ENCODE peak calls at places on chromosomes 2 and 18, in four cellular contexts. R, Z, B and W are unnamed samples.

GRCh38 chr2:100919316-100919715 is 82.8 kb upstream of the RPL31 start:
- DNase-seq in R (no peak), B (no peak), Z (peak), W (no peak)

GRCh38 chr2:84781942-84782716 is 98.8 kb downstream of the TRABD2A start:
- DNase-seq in Z (no peak), R (no peak), B (no peak), W (no peak)

GRCh38 chr2:198004173-198004572 is 199.8 kb downstream of the PLCL1 start:
- DNase-seq in Z (no peak), B (no peak), R (no peak), W (no peak)

GRCh38 chr2:165958313-165958712 is 4.7 kb upstream of the TTC21B start:
- DNase-seq in Z (no peak), B (no peak), R (no peak), W (no peak)

GRCh38 chr2:96800762-96801463 is 15.2 kb upstream of the CNNM3 start:
- DNase-seq in Z (peak), R (peak), B (peak), W (no peak)

GRCh38 chr2:29744976-29745375 is 176.4 kb downstream of the ALK start:
- DNase-seq in R (no peak), Z (no peak), B (no peak), W (no peak)

GRCh38 chr18:59898609-59899297 is 1.0 kb upstream of the PMAIP1 start:
- DNase-seq in R (no peak), B (no peak), Z (peak), W (no peak)

GRCh38 chr2:217880891-217881290 is 121.9 kb downstream of the TNS1 start:
- DNase-seq in Z (no peak), B (no peak), R (no peak), W (no peak)

GRCh38 chr2:16321872-16322271 is 343.8 kb downstream of the CYRIA start:
- DNase-seq in Z (peak), B (no peak), R (no peak), W (no peak)

GRCh38 chr2:48532174-48532573 is 2.2 kb downstream of the STON1 start:
- DNase-seq in B (no peak), R (no peak), Z (no peak), W (no peak)

GRCh38 chr2:169109502-169110409 is 40.4 kb downstream of the DHRS9 start:
- DNase-seq in Z (peak), B (peak), R (peak), W (no peak)

GRCh38 chr2:106332054-106332453 is 136.2 kb downstream of the RGPD3 start:
- DNase-seq in Z (no peak), B (no peak), R (no peak), W (no peak)

GRCh38 chr2:10285578-10286198 is 17.0 kb upstream of the HPCAL1 start:
- DNase-seq in R (peak), Z (peak), B (no peak), W (no peak)

GRCh38 chr2:122117371-122117770 is 361.9 kb downstream of the TSN start:
- DNase-seq in Z (no peak), R (no peak), B (no peak), W (no peak)

GRCh38 chr2:18432999-18433398 is 127.5 kb downstream of the RDH14 start:
- DNase-seq in Z (peak), B (peak), R (no peak), W (no peak)

GRCh38 chr2:229433351-229433750 is 162.3 kb upstream of the PID1 start:
- DNase-seq in R (no peak), Z (no peak), B (no peak), W (no peak)

GRCh38 chr2:224895377-224895776 is 146.9 kb downstream of the DOCK10 start:
- DNase-seq in B (no peak), R (no peak), Z (no peak), W (no peak)

GRCh38 chr2:237603718-237604362 is 13.3 kb upstream of the RAB17 start:
- DNase-seq in B (peak), R (no peak), Z (peak), W (no peak)

GRCh38 chr2:183248866-183249567 is 124.8 kb downstream of the NUP35 start:
- DNase-seq in B (peak), R (no peak), Z (no peak), W (no peak)

GRCh38 chr2:120749506-120750431 is 14.1 kb downstream of the GLI2 start:
- DNase-seq in B (peak), Z (peak), R (peak), W (no peak)

GRCh38 chr2:187548658-187549057 is 5.6 kb downstream of the TFPI start:
- DNase-seq in B (no peak), R (no peak), Z (no peak), W (no peak)

GRCh38 chr2:235032466-235032865 is 80.6 kb downstream of the SH3BP4 start:
- DNase-seq in Z (no peak), R (peak), B (no peak), W (no peak)

GRCh38 chr2:64837925-64838641 is 151.1 kb upstream of the SLC1A4 start:
- DNase-seq in R (peak), B (no peak), Z (no peak), W (no peak)